ENCODE peak calls at places on chromosome 11, in nine cellular contexts. T is HCT116, F is suprapubic skin, N is GM12891, P is stomach, I is transverse colon, S is prostate gland, B is breast epithelium, D is esophagus muscularis mucosa. G is an unnamed sample.

GRCh38 chr11:128448981-128449713 is 138.2 kb downstream of the ETS1 start:
- DNase-seq in T (no peak), F (no peak), N (no peak), P (no peak), I (no peak), S (no peak), B (no peak), D (no peak), G (no peak)

GRCh38 chr11:123494195-123495050 is 64.4 kb downstream of the GRAMD1B start:
- DNase-seq in T (no peak), F (no peak), N (no peak), P (no peak), I (no peak), S (no peak), B (no peak), D (no peak), G (no peak)

GRCh38 chr11:8356731-8357504 is 93.2 kb upstream of the LMO1 start:
- DNase-seq in T (no peak), F (no peak), N (no peak), P (no peak), I (no peak), S (no peak), B (no peak), D (no peak), G (no peak)

GRCh38 chr11:46075168-46075567 is 46.1 kb downstream of the PHF21A start:
- DNase-seq in T (no peak), F (no peak), N (no peak), P (no peak), I (no peak), S (peak), B (no peak), D (no peak), G (no peak)

GRCh38 chr11:134332189-134332631 is 422 bp downstream of the GLB1L2 start:
- DNase-seq in T (no peak), F (no peak), N (no peak), P (no peak), I (peak), S (peak), B (no peak), D (no peak), G (no peak)

GRCh38 chr11:83819936-83820549 is 533.9 kb upstream of the CCDC90B start:
- DNase-seq in T (peak), F (no peak), N (no peak), P (no peak), I (no peak), S (peak), B (no peak), D (no peak), G (no peak)

GRCh38 chr11:38402063-38402462 is 1804.0 kb upstream of the RAG2 start:
- DNase-seq in T (no peak), F (no peak), N (no peak), P (no peak), I (no peak), S (no peak), B (no peak), D (no peak), G (no peak)

GRCh38 chr11:72712168-72712721 is 38.0 kb upstream of the PDE2A start:
- DNase-seq in T (no peak), F (peak), N (no peak), P (no peak), I (peak), S (no peak), B (no peak), D (peak), G (no peak)

GRCh38 chr11:127454856-127455255 is 454.3 kb upstream of the KIRREL3 start:
- DNase-seq in T (no peak), F (no peak), N (no peak), P (no peak), I (no peak), S (no peak), B (no peak), D (no peak), G (no peak)

GRCh38 chr11:57456960-57457642 is 3.2 kb upstream of the RTN4RL2 start:
- DNase-seq in T (peak), F (peak), N (no peak), P (peak), I (peak), S (peak), B (peak), D (peak), G (no peak)

GRCh38 chr11:35632301-35632700 is 14.0 kb downstream of the FJX1 start:
- DNase-seq in T (no peak), F (no peak), N (no peak), P (no peak), I (no peak), S (no peak), B (no peak), D (no peak), G (no peak)

GRCh38 chr11:38460901-38461300 is 1862.9 kb upstream of the RAG2 start:
- DNase-seq in T (no peak), F (no peak), N (no peak), P (peak), I (no peak), S (peak), B (peak), D (no peak), G (no peak)

GRCh38 chr11:133303262-133303661 is 229.0 kb downstream of the OPCML start:
- DNase-seq in T (no peak), F (no peak), N (no peak), P (no peak), I (no peak), S (no peak), B (no peak), D (no peak), G (no peak)

GRCh38 chr11:17954395-17955252 is 58.2 kb downstream of the SERGEF start:
- DNase-seq in T (no peak), F (no peak), N (no peak), P (no peak), I (no peak), S (no peak), B (no peak), D (no peak), G (no peak)

GRCh38 chr11:86473991-86474833 is 99.5 kb downstream of the CCDC81 start:
- DNase-seq in T (no peak), F (no peak), N (no peak), P (no peak), I (no peak), S (no peak), B (no peak), D (no peak), G (no peak)

GRCh38 chr11:59615132-59615636 is 390 bp downstream of the OSBP start:
- DNase-seq in T (peak), F (peak), N (peak), P (peak), I (peak), S (peak), B (peak), D (no peak), G (no peak)

GRCh38 chr11:61522881-61523280 is 14.3 kb downstream of the LRRC10B start:
- DNase-seq in T (no peak), F (no peak), N (no peak), P (no peak), I (no peak), S (no peak), B (no peak), D (no peak), G (no peak)

GRCh38 chr11:2475151-2475918 is 30.5 kb downstream of the KCNQ1 start:
- DNase-seq in T (no peak), F (no peak), N (no peak), P (no peak), I (no peak), S (no peak), B (no peak), D (peak), G (no peak)

GRCh38 chr11:71194702-71195101 is 57.7 kb downstream of the SHANK2 start:
- DNase-seq in T (no peak), F (no peak), N (no peak), P (no peak), I (peak), S (no peak), B (no peak), D (no peak), G (no peak)

GRCh38 chr11:36702330-36703054 is 104.5 kb upstream of the RAG2 start:
- DNase-seq in T (peak), F (no peak), N (peak), P (no peak), I (no peak), S (peak), B (no peak), D (no peak), G (no peak)

GRCh38 chr11:31419669-31420068 is 50.0 kb downstream of the DNAJC24 start:
- DNase-seq in T (no peak), F (no peak), N (no peak), P (no peak), I (no peak), S (no peak), B (no peak), D (no peak), G (no peak)

GRCh38 chr11:36684840-36685800 is 87.1 kb upstream of the RAG2 start:
- DNase-seq in T (no peak), F (no peak), N (no peak), P (no peak), I (no peak), S (no peak), B (no peak), D (no peak), G (no peak)

GRCh38 chr11:71298016-71298550 is 45.7 kb upstream of the SHANK2 start:
- DNase-seq in T (no peak), F (peak), N (no peak), P (peak), I (no peak), S (peak), B (no peak), D (peak), G (peak)

GRCh38 chr11:102293873-102294601 is 23.2 kb upstream of the BIRC3 start:
- DNase-seq in T (peak), F (no peak), N (no peak), P (no peak), I (no peak), S (peak), B (no peak), D (no peak), G (no peak)

GRCh38 chr11:82756765-82757650 is 23.3 kb upstream of the FAM181B start:
- DNase-seq in T (no peak), F (no peak), N (no peak), P (no peak), I (no peak), S (no peak), B (no peak), D (no peak), G (no peak)

GRCh38 chr11:69055598-69056516 is 7.1 kb downstream of the TPCN2 start:
- DNase-seq in T (no peak), F (peak), N (peak), P (peak), I (peak), S (no peak), B (no peak), D (no peak), G (no peak)
- TF ChIP-seq POLR2A in T (no peak), F (no peak), N (no peak), P (no peak), I (no peak), S (no peak), B (no peak), D (no peak), G (no peak)

GRCh38 chr11:65574147-65574962 is 1.5 kb upstream of the EHBP1L1 start:
- DNase-seq in T (peak), F (peak), N (peak), P (peak), I (peak), S (peak), B (peak), D (peak), G (no peak)

GRCh38 chr11:65571940-65572339 is 398 bp upstream of the FAM89B start:
- DNase-seq in T (no peak), F (no peak), N (no peak), P (peak), I (peak), S (no peak), B (no peak), D (no peak), G (no peak)

GRCh38 chr11:65573391-65574146 is 1.2 kb downstream of the FAM89B start:
- DNase-seq in T (no peak), F (no peak), N (no peak), P (no peak), I (peak), S (no peak), B (no peak), D (no peak), G (no peak)

GRCh38 chr11:65571420-65571819 is 918 bp upstream of the FAM89B start:
- DNase-seq in T (no peak), F (no peak), N (no peak), P (no peak), I (peak), S (no peak), B (no peak), D (no peak), G (no peak)

DNA sequence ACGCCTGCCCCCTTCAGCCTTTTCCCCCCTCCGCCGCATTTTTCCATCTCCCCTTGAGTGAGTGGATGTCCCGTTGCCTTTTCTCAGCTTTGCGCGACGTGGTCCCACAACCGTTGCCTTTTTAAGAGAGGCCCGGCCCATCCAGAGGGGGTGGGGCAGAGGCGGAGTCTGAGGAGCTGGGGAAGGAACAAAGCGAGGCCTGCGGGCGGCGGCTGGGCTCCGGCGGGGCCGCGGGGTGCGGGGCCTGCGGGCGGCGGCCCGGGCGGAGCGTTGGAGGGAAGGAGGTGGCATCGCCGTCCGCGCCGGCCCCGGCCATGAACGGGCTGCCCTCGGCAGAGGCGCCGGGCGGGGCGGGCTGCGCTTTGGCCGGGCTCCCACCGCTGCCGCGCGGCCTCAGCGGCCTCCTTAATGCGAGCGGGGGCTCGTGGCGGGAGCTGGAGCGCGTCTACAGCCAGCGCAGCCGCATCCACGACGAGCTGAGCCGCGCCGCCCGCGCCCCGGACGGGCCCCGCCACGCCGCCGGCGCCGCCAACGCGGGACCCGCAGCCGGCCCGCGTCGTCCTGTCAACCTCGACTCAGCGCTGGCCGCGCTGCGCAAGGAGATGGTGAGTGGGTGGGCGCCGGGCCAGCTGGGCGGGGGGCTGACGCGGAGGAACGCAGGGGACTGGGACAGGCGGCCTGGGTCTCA is at the start of gene FAM89B:
- DNase-seq in T (no peak), F (peak), N (no peak), P (peak), I (peak), S (peak), B (peak), D (peak), G (no peak)
- TF ChIP-seq POLR2AphosphoS5 in T (peak), F (no peak), N (no peak), P (peak), I (peak), S (peak), B (peak), D (no peak), G (peak)

GRCh38 chr11:4095509-4096230 is 1.1 kb downstream of the RRM1 start:
- DNase-seq in T (no peak), F (no peak), N (no peak), P (no peak), I (no peak), S (no peak), B (no peak), D (no peak), G (no peak)
- TF ChIP-seq POLR2A in T (no peak), F (no peak), N (no peak), P (no peak), I (no peak), S (no peak), B (no peak), D (no peak), G (no peak)

GRCh38 chr11:66349084-66349386 is 1.6 kb upstream of the B4GAT1 start:
- DNase-seq in T (no peak), F (no peak), N (no peak), P (no peak), I (no peak), S (no peak), B (no peak), D (no peak), G (no peak)

GRCh38 chr11:66345316-66345649 is 379 bp upstream of the BRMS1 start:
- DNase-seq in T (no peak), F (no peak), N (no peak), P (no peak), I (no peak), S (no peak), B (no peak), D (no peak), G (no peak)

GRCh38 chr11:66344550-66345315 is at the start of gene BRMS1:
- DNase-seq in T (peak), F (peak), N (peak), P (peak), I (peak), S (peak), B (peak), D (peak), G (no peak)

GRCh38 chr11:66347425-66348276 is at the start of gene B4GAT1:
- DNase-seq in T (peak), F (peak), N (peak), P (peak), I (peak), S (peak), B (peak), D (peak), G (peak)

GRCh38 chr11:66346476-66347424 is 679 bp downstream of the B4GAT1 start:
- DNase-seq in T (no peak), F (no peak), N (no peak), P (peak), I (no peak), S (no peak), B (no peak), D (no peak), G (no peak)
- TF ChIP-seq POLR2AphosphoS5 in T (no peak), F (no peak), N (no peak), P (no peak), I (no peak), S (no peak), B (peak), D (no peak), G (peak)

DNA sequence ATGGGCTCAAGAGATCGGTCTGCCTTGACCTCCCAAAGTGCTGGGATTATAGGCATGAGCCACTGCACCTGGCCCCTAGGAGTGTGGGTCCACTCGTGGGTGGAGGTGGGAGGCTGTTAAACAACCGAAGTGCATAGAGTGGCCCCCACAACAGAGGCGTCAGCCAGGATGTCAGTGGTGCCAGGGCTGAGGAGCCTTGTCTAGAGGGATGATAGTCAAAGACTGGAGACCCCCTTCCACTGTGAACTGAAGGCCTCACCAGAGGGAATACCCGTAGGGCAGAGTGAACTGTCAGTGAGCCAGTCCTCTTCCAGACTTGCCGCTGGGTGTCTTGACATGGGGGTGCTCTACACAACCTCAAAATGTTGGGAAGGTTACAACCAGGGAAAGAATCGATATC is 38.2 kb downstream of the AP2A2 start:
- DNase-seq in T (no peak), F (no peak), N (no peak), P (no peak), I (no peak), S (no peak), B (no peak), D (no peak), G (no peak)
- TF ChIP-seq POLR2A in T (no peak), F (no peak), N (no peak), P (no peak), I (no peak), S (no peak), B (no peak), D (no peak), G (no peak)

GRCh38 chr11:75283391-75283931 is 42.9 kb downstream of the TPBGL start:
- DNase-seq in T (no peak), F (no peak), N (no peak), P (no peak), I (no peak), S (no peak), B (no peak), D (no peak), G (no peak)

GRCh38 chr11:75280227-75280671 is 39.7 kb downstream of the TPBGL start:
- DNase-seq in T (peak), F (no peak), N (peak), P (peak), I (peak), S (peak), B (peak), D (peak), G (no peak)

GRCh38 chr11:75279273-75279672 is 38.7 kb downstream of the TPBGL start:
- DNase-seq in T (no peak), F (no peak), N (no peak), P (no peak), I (no peak), S (no peak), B (no peak), D (no peak), G (no peak)

GRCh38 chr11:75281469-75282095 is 41.0 kb downstream of the TPBGL start:
- DNase-seq in T (no peak), F (no peak), N (no peak), P (no peak), I (no peak), S (no peak), B (no peak), D (no peak), G (no peak)

DNA sequence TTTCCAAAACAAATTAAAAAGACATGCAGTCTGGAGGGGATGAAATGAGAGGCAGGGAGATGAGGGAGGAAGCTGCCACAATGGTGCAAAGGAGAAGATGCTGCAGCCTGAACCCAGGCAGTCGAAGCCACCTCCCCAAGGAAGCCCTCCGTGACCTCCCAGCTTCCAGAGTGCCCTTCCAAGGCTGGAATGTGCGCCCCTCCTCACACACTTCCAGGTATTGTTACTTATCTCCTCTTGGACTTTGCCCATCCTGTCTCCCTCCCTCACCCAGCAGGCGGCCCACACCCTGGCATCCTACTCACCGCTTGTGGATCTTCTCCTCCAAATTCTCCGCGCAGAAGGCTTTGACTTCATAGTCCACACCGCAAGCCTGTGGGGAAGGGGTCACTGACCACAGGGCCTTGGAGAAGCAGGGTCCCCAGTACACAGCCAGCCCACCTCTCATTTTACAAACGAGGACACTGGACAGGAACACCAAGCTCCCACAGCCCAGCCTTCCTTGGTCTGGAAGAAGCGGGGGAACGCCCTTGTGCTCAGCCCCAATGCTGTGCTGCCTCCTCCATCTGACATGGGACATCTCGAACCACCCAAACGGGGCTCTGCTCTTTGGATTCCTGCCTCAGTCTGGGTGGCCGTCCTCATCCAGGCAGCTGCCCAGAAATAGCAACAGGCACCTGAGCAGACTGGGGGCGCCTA is 40.3 kb downstream of the TPBGL start:
- DNase-seq in T (no peak), F (no peak), N (no peak), P (no peak), I (peak), S (no peak), B (no peak), D (no peak), G (no peak)
- TF ChIP-seq POLR2AphosphoS5 in T (no peak), F (no peak), N (no peak), P (no peak), I (no peak), S (no peak), B (no peak), D (no peak), G (no peak)

GRCh38 chr11:118791961-118792578 is 1.1 kb upstream of the DDX6 start:
- DNase-seq in T (no peak), F (peak), N (peak), P (peak), I (peak), S (peak), B (peak), D (no peak), G (no peak)
- TF ChIP-seq POLR2A in T (no peak), F (no peak), N (no peak), P (no peak), I (no peak), S (no peak), B (no peak), D (no peak), G (no peak)

DNA sequence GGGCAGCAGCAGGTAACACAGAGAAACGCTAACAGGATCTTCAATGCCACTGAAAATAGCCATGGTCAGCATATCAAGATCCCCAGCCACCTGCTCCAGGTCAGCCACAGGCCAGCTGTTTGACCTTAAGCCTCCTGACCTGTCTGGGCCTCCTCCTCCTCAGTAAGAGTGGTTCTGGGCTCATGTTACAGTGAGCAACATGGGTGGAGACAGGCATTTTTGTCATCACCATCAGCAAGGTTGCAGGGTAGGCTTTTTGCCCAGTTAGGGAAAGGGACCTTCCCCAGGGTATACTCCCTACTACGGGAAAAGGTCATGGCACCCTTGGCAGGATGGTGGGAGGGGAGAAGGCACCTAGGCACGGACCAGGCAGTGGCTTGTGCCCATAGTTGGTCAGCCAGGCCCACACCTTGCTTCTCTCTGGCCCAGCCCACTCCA is 131.8 kb upstream of the PARVA start:
- DNase-seq in T (no peak), F (no peak), N (no peak), P (peak), I (no peak), S (no peak), B (no peak), D (no peak), G (no peak)
- TF ChIP-seq POLR2AphosphoS5 in T (no peak), F (no peak), N (no peak), P (no peak), I (no peak), S (no peak), B (no peak), D (no peak), G (no peak)